ENCODE peak calls at places on chromosome 12, in four cellular contexts. O is endothelial cell of umbilical vein; N is aorta; P is CD8-positive, alpha-beta memory T cell. L is an unnamed sample. For H3K4me1, the result is how much of the 10 kb centered on the place peaks cover.

GRCh38 chr12:127052491-127053232 is 1214.3 kb upstream of the TMEM132C start:
- DNase-seq in O (no peak), N (no peak), P (no peak), L (no peak)

GRCh38 chr12:6336859-6337744 is 4.8 kb downstream of the TNFRSF1A start:
- DNase-seq in O (peak), N (no peak), P (peak), L (peak)

GRCh38 chr12:109469516-109469915 is 7.6 kb downstream of the KCTD10 start:
- DNase-seq in O (no peak), N (no peak), P (no peak), L (no peak)

GRCh38 chr12:80412343-80412953 is 31.6 kb upstream of the PTPRQ start:
- DNase-seq in O (peak), N (no peak), P (no peak), L (no peak)

GRCh38 chr12:89875225-89875624 is 166.6 kb upstream of the ATP2B1 start:
- DNase-seq in O (no peak), N (no peak), P (no peak), L (no peak)

GRCh38 chr12:1206118-1206734 is 215.2 kb downstream of the ERC1 start:
- DNase-seq in O (peak), N (no peak), P (no peak), L (no peak)

GRCh38 chr12:106288510-106289195 is 13.9 kb upstream of the TCP11L2 start:
- DNase-seq in O (peak), N (no peak), P (no peak), L (no peak)

GRCh38 chr12:106226884-106227640 is 20.8 kb downstream of the CKAP4 start:
- DNase-seq in O (peak), N (no peak), P (no peak), L (peak)

GRCh38 chr12:38137716-38138115 is 178.9 kb upstream of the ALG10B start:
- DNase-seq in O (no peak), N (no peak), P (no peak), L (no peak)

GRCh38 chr12:23906329-23906728 is 43.1 kb downstream of the SOX5 start:
- DNase-seq in O (no peak), N (no peak), P (no peak), L (no peak)

GRCh38 chr12:97425802-97426484 is 36.7 kb upstream of the RMST start:
- DNase-seq in O (no peak), N (no peak), P (no peak), L (no peak)

GRCh38 chr12:46825526-46826414 is at the start of gene SLC38A4:
- DNase-seq in O (peak), N (peak), P (no peak), L (no peak)

GRCh38 chr12:52294803-52295202 is 3.5 kb upstream of the KRT81 start:
- DNase-seq in O (no peak), N (no peak), P (no peak), L (no peak)

GRCh38 chr12:60394680-60395079 is 798.9 kb downstream of the SLC16A7 start:
- DNase-seq in O (peak), N (no peak), P (no peak), L (no peak)

GRCh38 chr12:88339254-88339949 is 197.3 kb downstream of the TMTC3 start:
- DNase-seq in O (no peak), N (no peak), P (no peak), L (no peak)

GRCh38 chr12:66297080-66297479 is 5.2 kb upstream of the HELB start:
- DNase-seq in O (no peak), N (no peak), P (no peak), L (no peak)
- H3K4me3 ChIP-seq in O (no peak), N (no peak), P (no peak), L (no peak)

GRCh38 chr12:26031318-26031717 is 72.8 kb downstream of the RASSF8 start:
- DNase-seq in O (no peak), N (no peak), P (no peak), L (no peak)

GRCh38 chr12:26029741-26030033 is 71.2 kb downstream of the RASSF8 start:
- DNase-seq in O (no peak), N (no peak), P (no peak), L (no peak)

GRCh38 chr12:26031814-26032213 is 73.3 kb downstream of the RASSF8 start:
- DNase-seq in O (no peak), N (no peak), P (no peak), L (no peak)

GRCh38 chr12:26028953-26029740 is 70.7 kb downstream of the RASSF8 start:
- DNase-seq in O (peak), N (no peak), P (no peak), L (no peak)

GRCh38 chr12:26030371-26030770 is 71.9 kb downstream of the RASSF8 start:
- DNase-seq in O (no peak), N (no peak), P (no peak), L (no peak)
- H3K4me1 ChIP-seq in O (under half), N (under half), P (under half), L (under half)

DNA sequence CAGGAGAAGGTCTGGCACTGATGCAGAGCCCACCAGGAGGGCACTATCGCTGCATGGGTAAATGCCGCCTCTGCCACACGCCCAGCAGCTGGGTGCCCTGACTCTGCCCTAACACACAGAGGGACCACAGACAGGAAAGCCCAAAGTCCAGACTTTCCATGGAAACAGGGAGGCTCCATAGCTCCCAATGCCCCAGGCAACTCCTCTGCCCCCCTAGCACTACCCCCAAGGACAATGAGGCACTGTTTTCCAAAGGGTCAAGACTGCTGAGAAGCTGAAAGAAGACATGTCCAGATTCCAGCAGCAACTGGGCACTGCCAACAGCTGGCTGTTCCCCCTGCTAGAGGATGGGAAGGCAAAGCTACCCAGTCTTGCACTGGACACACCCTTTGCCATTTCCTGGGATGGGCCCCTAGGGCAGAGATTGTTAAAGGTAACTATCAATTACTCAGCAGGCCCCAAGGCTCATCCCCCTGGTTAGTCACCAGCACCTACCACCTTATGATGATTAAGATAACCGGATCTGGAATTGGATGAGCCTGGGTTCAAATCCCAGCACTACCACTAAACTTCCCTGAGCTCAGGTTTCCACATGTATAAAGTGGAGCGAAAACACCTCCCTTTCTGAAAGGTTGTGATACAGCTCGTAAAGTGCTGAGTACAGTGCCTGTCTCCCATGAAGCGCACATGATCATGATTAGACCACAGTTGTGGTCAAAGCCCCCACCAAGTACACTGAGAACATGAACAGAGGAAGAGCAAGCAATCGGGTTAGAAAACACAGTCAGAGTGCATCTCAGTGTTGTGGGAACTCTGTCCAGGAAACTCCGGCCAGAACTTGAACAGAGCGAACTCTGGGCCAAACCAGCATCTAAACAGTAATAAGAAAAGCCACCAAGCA is 3.3 kb downstream of the PXN start:
- DNase-seq in O (peak), N (no peak), P (no peak), L (peak)
- H3K4me3 ChIP-seq in O (peak), N (peak), P (peak), L (peak)

GRCh38 chr12:116137318-116137717 is 140.2 kb downstream of the MED13L start:
- DNase-seq in O (no peak), N (no peak), P (no peak), L (no peak)

GRCh38 chr12:116140559-116140958 is 136.9 kb downstream of the MED13L start:
- DNase-seq in O (no peak), N (no peak), P (no peak), L (no peak)

GRCh38 chr12:116138781-116139180 is 138.7 kb downstream of the MED13L start:
- DNase-seq in O (no peak), N (no peak), P (no peak), L (no peak)

GRCh38 chr12:116136340-116136739 is 141.2 kb downstream of the MED13L start:
- DNase-seq in O (peak), N (no peak), P (no peak), L (no peak)

DNA sequence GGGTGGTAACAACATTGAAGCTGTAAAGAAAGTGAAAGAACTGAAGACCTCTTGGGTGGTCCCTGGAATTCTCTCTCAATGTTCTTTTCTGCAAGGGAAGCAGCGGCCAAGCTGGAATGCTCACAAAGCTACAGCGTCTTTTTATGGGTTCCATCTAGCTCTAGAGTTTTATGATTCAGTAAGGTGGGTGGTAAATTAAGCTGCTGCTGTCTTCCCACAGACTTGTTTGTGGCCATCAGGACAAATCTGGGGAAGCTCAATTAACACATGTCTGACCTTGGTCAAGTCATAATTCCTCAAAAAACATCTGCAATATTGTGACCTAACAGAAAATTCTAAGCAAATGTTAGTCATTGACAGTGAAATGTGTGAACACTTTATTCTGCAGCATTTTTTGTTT is 139.1 kb downstream of the MED13L start:
- DNase-seq in O (no peak), N (no peak), P (no peak), L (no peak)
- H3K4me1 ChIP-seq in O (under half), N (under half), P (under half), L (under half)

GRCh38 chr12:68453876-68454275 is 121.7 kb upstream of the MDM1 start:
- DNase-seq in O (no peak), N (no peak), P (no peak), L (no peak)
- H3K4me3 ChIP-seq in O (no peak), N (no peak), P (no peak), L (no peak)

GRCh38 chr12:12811343-12811742 is 1.8 kb upstream of the DDX47 start:
- DNase-seq in O (no peak), N (no peak), P (no peak), L (no peak)

GRCh38 chr12:12810507-12811143 is 2.5 kb upstream of the DDX47 start:
- DNase-seq in O (no peak), N (no peak), P (no peak), L (no peak)

GRCh38 chr12:12812605-12813119 is 484 bp upstream of the DDX47 start:
- DNase-seq in O (no peak), N (no peak), P (no peak), L (no peak)

GRCh38 chr12:12812163-12812562 is 983 bp upstream of the DDX47 start:
- DNase-seq in O (no peak), N (no peak), P (no peak), L (no peak)

GRCh38 chr12:12813120-12814101 is at the start of gene DDX47:
- DNase-seq in O (peak), N (peak), P (peak), L (peak)
- H3K4me1 ChIP-seq in O (under half), N (under half), P (under half), L (under half)

GRCh38 chr12:123958462-123958861 is 14.2 kb downstream of the CCDC92 start:
- DNase-seq in O (no peak), N (no peak), P (no peak), L (no peak)
- H3K4me3 ChIP-seq in O (no peak), N (no peak), P (no peak), L (no peak)

L was measured in CD8-positive, alpha-beta T cell.